ENCODE peak calls at places on chromosome 15, in nine cellular contexts. U is bronchial epithelial cell; E is activated naive CD4-positive, alpha-beta T cell treated with anti-CD3 and anti-CD28 coated beads, Interleukin-2, amount 50 U/mL, for 72 hours; W is MV-4-11; D is mucosa of gallbladder; Z is head of caudate nucleus; Q is AG20443; B is HFFc6; C is cerebellar nuclear complex. V is an unnamed sample.

GRCh38 chr15:84143753-84144314 is 91.7 kb upstream of the GOLGA6L4 start:
- DNase-seq in U (no peak), E (no peak), W (no peak), D (no peak), Z (no peak), Q (no peak), B (no peak), C (no peak), V (no peak)

GRCh38 chr15:83282859-83283812 is 1.3 kb downstream of the BNC1 start:
- DNase-seq in U (no peak), E (no peak), W (no peak), D (no peak), Z (no peak), Q (peak; percentile 54), B (peak; percentile 36), C (no peak), V (no peak)

GRCh38 chr15:94119923-94120775 is 111.2 kb upstream of the MCTP2 start:
- DNase-seq in U (peak; percentile 85), E (no peak), W (peak; percentile 80), D (peak; percentile 78), Z (peak; percentile 39), Q (peak; percentile 81), B (peak; percentile 88), C (no peak), V (peak; percentile 51)

GRCh38 chr15:26580943-26581342 is 191.9 kb downstream of the GABRB3 start:
- DNase-seq in U (peak; percentile 18), E (no peak), W (no peak), D (no peak), Z (no peak), Q (no peak), B (no peak), C (no peak), V (no peak)

GRCh38 chr15:40755821-40756220 is 767 bp upstream of the RMDN3 start:
- DNase-seq in U (no peak), E (no peak), W (no peak), D (no peak), Z (no peak), Q (no peak), B (no peak), C (no peak), V (no peak)

GRCh38 chr15:39666671-39667070 is 85.8 kb downstream of the THBS1 start:
- DNase-seq in U (no peak), E (no peak), W (no peak), D (no peak), Z (no peak), Q (no peak), B (peak; percentile 37), C (no peak), V (no peak)

GRCh38 chr15:101029971-101030661 is 111.0 kb downstream of the LRRK1 start:
- DNase-seq in U (no peak), E (peak; percentile 34), W (no peak), D (peak; percentile 8), Z (peak; percentile 1), Q (no peak), B (no peak), C (no peak), V (no peak)

GRCh38 chr15:75720787-75721461 is 8.3 kb upstream of the CSPG4 start:
- DNase-seq in U (peak; percentile 86), E (no peak), W (peak; percentile 54), D (peak; percentile 64), Z (no peak), Q (no peak), B (peak; percentile 27), C (no peak), V (peak; percentile 37)

GRCh38 chr15:42143356-42143755 is 13.1 kb downstream of the PLA2G4F start:
- DNase-seq in U (no peak), E (peak; percentile 13), W (no peak), D (no peak), Z (no peak), Q (no peak), B (no peak), C (no peak), V (no peak)

GRCh38 chr15:94582368-94582767 is 351.0 kb downstream of the MCTP2 start:
- DNase-seq in U (peak; percentile 12), E (no peak), W (peak; percentile 36), D (peak; percentile 26), Z (no peak), Q (no peak), B (no peak), C (no peak), V (no peak)

V was measured in epithelial cell of prostate.